ENCODE peak calls at places on chromosomes 6 and 20, in ten cellular contexts. K is sciatic nerve, H is iPS DF 6.9, D is posterior cingulate gyrus, Q is NCI-H1694 treated with DMSO at 0.1 percent for 48 hours, I is endothelial cell of umbilical vein, L is kidney tubule cell, V is DMS53, S is T-cell, B is Peyer's patch. U is an unnamed sample.

GRCh38 chr20:39429716-39430115 is 467.6 kb downstream of the DHX35 start:
- DNase-seq in K (no peak), H (peak), D (no peak), Q (no peak), I (no peak), L (peak), V (peak), S (no peak), B (no peak), U (no peak)

GRCh38 chr6:42417641-42418112 is 34.0 kb downstream of the TRERF1 start:
- DNase-seq in K (no peak), H (no peak), D (no peak), Q (no peak), I (no peak), L (no peak), V (no peak), S (peak), B (no peak), U (no peak)

GRCh38 chr6:118963003-118963402 is 28.0 kb upstream of the MCM9 start:
- DNase-seq in K (no peak), H (no peak), D (no peak), Q (no peak), I (peak), L (peak), V (peak), S (no peak), B (no peak), U (no peak)

GRCh38 chr6:20870493-20870892 is 336.2 kb downstream of the CDKAL1 start:
- DNase-seq in K (no peak), H (no peak), D (no peak), Q (no peak), I (peak), L (no peak), V (peak), S (no peak), B (no peak), U (no peak)

GRCh38 chr6:40539853-40540252 is 47.3 kb downstream of the LRFN2 start:
- DNase-seq in K (no peak), H (no peak), D (no peak), Q (no peak), I (no peak), L (no peak), V (no peak), S (no peak), B (peak), U (no peak)

GRCh38 chr20:34881689-34882088 is 5.3 kb downstream of the ACSS2 start:
- DNase-seq in K (no peak), H (no peak), D (no peak), Q (no peak), I (no peak), L (no peak), V (no peak), S (no peak), B (no peak), U (no peak)

GRCh38 chr6:56954389-56955170 is at the start of gene BEND6:
- DNase-seq in K (peak), H (no peak), D (peak), Q (no peak), I (peak), L (peak), V (peak), S (no peak), B (peak), U (peak)

GRCh38 chr20:45343867-45344721 is 4.1 kb downstream of the SDC4 start:
- DNase-seq in K (no peak), H (no peak), D (no peak), Q (no peak), I (peak), L (peak), V (peak), S (no peak), B (peak), U (no peak)

GRCh38 chr6:147974376-147974775 is 368.3 kb upstream of the SASH1 start:
- DNase-seq in K (no peak), H (no peak), D (no peak), Q (no peak), I (no peak), L (peak), V (peak), S (no peak), B (no peak), U (no peak)

GRCh38 chr20:316316-317068 is 8.9 kb upstream of the SOX12 start:
- DNase-seq in K (no peak), H (no peak), D (no peak), Q (no peak), I (no peak), L (no peak), V (no peak), S (no peak), B (no peak), U (no peak)

GRCh38 chr6:44966449-44967091 is 361.6 kb upstream of the RUNX2 start:
- DNase-seq in K (no peak), H (no peak), D (no peak), Q (no peak), I (peak), L (peak), V (peak), S (no peak), B (no peak), U (no peak)

GRCh38 chr6:155340464-155341129 is 26.3 kb upstream of the TFB1M start:
- DNase-seq in K (no peak), H (peak), D (no peak), Q (no peak), I (no peak), L (peak), V (peak), S (no peak), B (no peak), U (no peak)

GRCh38 chr6:5082487-5083306 is 2.4 kb upstream of the PPP1R3G start:
- DNase-seq in K (no peak), H (no peak), D (no peak), Q (no peak), I (no peak), L (peak), V (no peak), S (no peak), B (no peak), U (no peak)

GRCh38 chr6:104625536-104625935 is 234.2 kb downstream of the HACE1 start:
- DNase-seq in K (no peak), H (no peak), D (no peak), Q (no peak), I (no peak), L (peak), V (no peak), S (no peak), B (no peak), U (no peak)

GRCh38 chr6:84764332-84765049 is at the start of gene TBX18:
- DNase-seq in K (peak), H (no peak), D (no peak), Q (no peak), I (peak), L (peak), V (peak), S (no peak), B (peak), U (no peak)

GRCh38 chr6:14559754-14560527 is 442.4 kb downstream of the CD83 start:
- DNase-seq in K (no peak), H (no peak), D (no peak), Q (no peak), I (no peak), L (peak), V (peak), S (no peak), B (no peak), U (no peak)

GRCh38 chr6:27062755-27063154 is 184.7 kb upstream of the PRSS16 start:
- DNase-seq in K (no peak), H (no peak), D (no peak), Q (no peak), I (no peak), L (no peak), V (no peak), S (no peak), B (no peak), U (no peak)

GRCh38 chr20:15107952-15108351 is 770.5 kb upstream of the FLRT3 start:
- DNase-seq in K (no peak), H (no peak), D (no peak), Q (no peak), I (no peak), L (no peak), V (no peak), S (no peak), B (no peak), U (no peak)

GRCh38 chr6:57190140-57190539 is 18.0 kb downstream of the BAG2 start:
- DNase-seq in K (no peak), H (no peak), D (no peak), Q (no peak), I (peak), L (no peak), V (peak), S (no peak), B (no peak), U (no peak)

GRCh38 chr6:11650297-11650696 is 112.7 kb downstream of the TMEM170B start:
- DNase-seq in K (no peak), H (peak), D (no peak), Q (no peak), I (peak), L (peak), V (no peak), S (no peak), B (no peak), U (no peak)

GRCh38 chr6:169955796-169956493 is 204.5 kb downstream of the ERMARD start:
- DNase-seq in K (peak), H (no peak), D (no peak), Q (no peak), I (no peak), L (no peak), V (no peak), S (no peak), B (peak), U (no peak)

GRCh38 chr6:18742406-18742805 is 355.3 kb downstream of the RNF144B start:
- DNase-seq in K (no peak), H (no peak), D (no peak), Q (no peak), I (no peak), L (peak), V (no peak), S (no peak), B (no peak), U (no peak)

GRCh38 chr6:144731229-144731628 is 446.1 kb downstream of the UTRN start:
- DNase-seq in K (no peak), H (no peak), D (no peak), Q (no peak), I (no peak), L (no peak), V (no peak), S (no peak), B (no peak), U (no peak)

GRCh38 chr6:138724015-138724414 is 49.6 kb upstream of the CCDC28A start:
- DNase-seq in K (peak), H (no peak), D (no peak), Q (no peak), I (peak), L (no peak), V (no peak), S (no peak), B (no peak), U (no peak)

GRCh38 chr20:62347445-62347844 is 19.7 kb downstream of the LAMA5 start:
- DNase-seq in K (no peak), H (no peak), D (no peak), Q (no peak), I (no peak), L (no peak), V (no peak), S (no peak), B (no peak), U (no peak)

GRCh38 chr6:17505767-17506280 is 94.3 kb upstream of the FAM8A1 start:
- DNase-seq in K (no peak), H (no peak), D (no peak), Q (no peak), I (no peak), L (peak), V (no peak), S (no peak), B (no peak), U (no peak)

GRCh38 chr6:110646419-110646698 is 168.9 kb downstream of the CDK19 start:
- DNase-seq in K (no peak), H (no peak), D (no peak), Q (no peak), I (no peak), L (no peak), V (no peak), S (no peak), B (no peak), U (no peak)

GRCh38 chr20:11754451-11754850 is 163.2 kb upstream of the BTBD3 start:
- DNase-seq in K (no peak), H (no peak), D (no peak), Q (no peak), I (peak), L (peak), V (peak), S (no peak), B (no peak), U (no peak)

GRCh38 chr6:27575594-27576361 is 102.9 kb upstream of the ZNF184 start:
- DNase-seq in K (no peak), H (no peak), D (no peak), Q (no peak), I (no peak), L (peak), V (no peak), S (no peak), B (no peak), U (no peak)

GRCh38 chr20:845226-845868 is 11.8 kb downstream of the FAM110A start:
- DNase-seq in K (no peak), H (no peak), D (no peak), Q (no peak), I (no peak), L (no peak), V (peak), S (no peak), B (no peak), U (no peak)